ENCODE peak calls at places on chromosomes 13 and 19, in four cellular contexts. C, W, G and T are unnamed samples.
A peak's percentile ranks its signal among the peaks of the same experiment; 100 is the strongest.

GRCh38 chr19:15283141-15283885 is 49.0 kb downstream of the BRD4 start:
- DNase-seq in C (no peak), W (no peak), G (no peak), T (no peak)

GRCh38 chr13:43985437-43986051 is 105.8 kb downstream of the LACC1 start:
- DNase-seq in C (no peak), W (no peak), G (no peak), T (no peak)

GRCh38 chr19:19214892-19215291 is 3.1 kb downstream of the NCAN start:
- DNase-seq in C (no peak), W (no peak), G (no peak), T (no peak)

GRCh38 chr19:54162241-54162805 is 2.8 kb upstream of the LENG1 start:
- DNase-seq in C (peak; percentile 96), W (peak; percentile 89), G (peak; percentile 88), T (no peak)

GRCh38 chr13:48975101-48975925 is at the start of gene FNDC3A:
- DNase-seq in C (peak; percentile 63), W (peak; percentile 39), G (peak; percentile 82), T (no peak)

GRCh38 chr13:40189426-40189825 is 477.0 kb downstream of the FOXO1 start:
- DNase-seq in C (no peak), W (no peak), G (no peak), T (no peak)

GRCh38 chr19:611506-611869 is 21.8 kb downstream of the HCN2 start:
- DNase-seq in C (no peak), W (no peak), G (no peak), T (no peak)

GRCh38 chr13:66845393-66845792 is 384.7 kb downstream of the PCDH9 start:
- DNase-seq in C (no peak), W (no peak), G (no peak), T (no peak)

GRCh38 chr19:30879225-30879624 is 470.0 kb downstream of the TSHZ3 start:
- DNase-seq in C (no peak), W (no peak), G (no peak), T (no peak)

GRCh38 chr13:40539954-40540706 is 126.3 kb downstream of the FOXO1 start:
- DNase-seq in C (no peak), W (peak; percentile 34), G (no peak), T (no peak)

GRCh38 chr13:71244181-71244580 is 622.8 kb downstream of the DACH1 start:
- DNase-seq in C (no peak), W (no peak), G (no peak), T (no peak)

GRCh38 chr13:71237332-71237731 is 629.7 kb downstream of the DACH1 start:
- DNase-seq in C (no peak), W (no peak), G (no peak), T (no peak)

GRCh38 chr13:71242191-71242590 is 624.8 kb downstream of the DACH1 start:
- DNase-seq in C (no peak), W (no peak), G (no peak), T (no peak)

GRCh38 chr13:71240906-71241305 is 626.1 kb downstream of the DACH1 start:
- DNase-seq in C (no peak), W (no peak), G (no peak), T (no peak)
- TF ChIP-seq CTCF in C (peak; percentile 13), W (peak; percentile 10), G (no peak), T (no peak)

GRCh38 chr13:32347651-32348050 is 32.3 kb downstream of the BRCA2 start:
- DNase-seq in C (no peak), W (no peak), G (no peak), T (no peak)
- H3K4me3 ChIP-seq in C (no peak overlapping the region), W (no peak overlapping the region), G (no peak overlapping the region), T (no peak overlapping the region)

GRCh38 chr13:23512762-23513395 is 57.3 kb upstream of the TNFRSF19 start:
- DNase-seq in C (no peak), W (no peak), G (no peak), T (no peak)
- TF ChIP-seq CTCF in C (no peak), W (peak; percentile 24), G (no peak), T (no peak)

GRCh38 chr19:18174983-18175382 is 1.4 kb downstream of the IFI30 start:
- DNase-seq in C (no peak), W (no peak), G (no peak), T (no peak)

GRCh38 chr19:18171605-18172327 is 1.8 kb upstream of the IFI30 start:
- DNase-seq in C (no peak), W (no peak), G (no peak), T (peak; percentile 70)

GRCh38 chr19:18172331-18173053 is 1.1 kb upstream of the IFI30 start:
- DNase-seq in C (no peak), W (no peak), G (no peak), T (peak; percentile 92)

GRCh38 chr19:18173572-18174294 is at the start of gene IFI30:
- DNase-seq in C (peak; percentile 86), W (peak; percentile 73), G (no peak), T (no peak)

GRCh38 chr19:18173054-18173571 is 500 bp upstream of the IFI30 start:
- DNase-seq in C (no peak), W (no peak), G (no peak), T (peak; percentile 79)
- H3K4me3 ChIP-seq in C (peak overlapping the region; percentile 71), W (peak overlapping the region; percentile 56), G (peak overlapping the region; percentile 81), T (peak overlapping the region; percentile 64)